ENCODE peak calls at places on chromosomes 13 and 19, in six cellular contexts. U is HT-29, C is neuronal stem cell, N is T follicular helper cell, A is HuH-7, W is T-helper 2 cell. H is an unnamed sample.

GRCh38 chr19:10009269-10009665 is 1.0 kb downstream of the COL5A3 start:
- DNase-seq in U (no peak), C (peak; percentile 70), N (peak; percentile 20), A (peak; percentile 67), W (no peak), H (no peak)

GRCh38 chr13:50645092-50645491 is 198.4 kb downstream of the DLEU7 start:
- DNase-seq in U (no peak), C (no peak), N (no peak), A (no peak), W (no peak), H (no peak)

GRCh38 chr13:32829676-32830091 is 186.5 kb upstream of the KL start:
- DNase-seq in U (peak; percentile 83), C (no peak), N (no peak), A (no peak), W (no peak), H (no peak)

GRCh38 chr13:106151056-106151699 is 384.3 kb downstream of the EFNB2 start:
- DNase-seq in U (peak; percentile 72), C (peak; percentile 48), N (no peak), A (no peak), W (no peak), H (no peak)

GRCh38 chr13:24727731-24728601 is 36.0 kb upstream of the RNF17 start:
- DNase-seq in U (peak; percentile 93), C (peak; percentile 54), N (peak; percentile 64), A (peak; percentile 84), W (peak; percentile 27), H (peak; percentile 5)

GRCh38 chr13:109700176-109700575 is 86.2 kb downstream of the IRS2 start:
- DNase-seq in U (peak; percentile 86), C (no peak), N (no peak), A (no peak), W (no peak), H (no peak)

GRCh38 chr13:47298506-47298905 is 401.7 kb upstream of the HTR2A start:
- DNase-seq in U (no peak), C (no peak), N (no peak), A (no peak), W (no peak), H (no peak)

GRCh38 chr13:43072394-43072793 is 49.0 kb downstream of the DNAJC15 start:
- DNase-seq in U (no peak), C (no peak), N (no peak), A (no peak), W (no peak), H (no peak)

GRCh38 chr19:10362259-10362658 is 18.1 kb downstream of the TYK2 start:
- DNase-seq in U (no peak), C (no peak), N (no peak), A (no peak), W (no peak), H (no peak)

GRCh38 chr19:13860679-13861391 is 16.1 kb upstream of the NANOS3 start:
- DNase-seq in U (no peak), C (no peak), N (no peak), A (no peak), W (no peak), H (no peak)

GRCh38 chr13:95480131-95480545 is 72.4 kb upstream of the CLDN10 start:
- DNase-seq in U (no peak), C (no peak), N (no peak), A (no peak), W (no peak), H (no peak)

GRCh38 chr13:107788464-107789165 is 426.7 kb downstream of the LIG4 start:
- DNase-seq in U (no peak), C (no peak), N (no peak), A (no peak), W (no peak), H (no peak)

H was measured in NCI-H1048.